ENCODE peak calls at places on chromosome 1, in seven cellular contexts. One of them, this sample, is unnamed.

GRCh38 chr1:114323959-114324825 is 170.5 kb upstream of the SYT6 start:
- DNase-seq in GM03348: peak; percentile 20
- DNase-seq in iris pigment epithelial cell: no peak
- DNase-seq in NAMALWA: no peak
- DNase-seq in ACHN: no peak
- DNase-seq in AG08396: no peak
- DNase-seq in HT1080: no peak
- DNase-seq in this sample: no peak

GRCh38 chr1:235366286-235366685 is 941 bp upstream of the TBCE start:
- DNase-seq in GM03348: no peak
- DNase-seq in iris pigment epithelial cell: no peak
- DNase-seq in NAMALWA: no peak
- DNase-seq in ACHN: no peak
- DNase-seq in AG08396: no peak
- DNase-seq in HT1080: no peak
- DNase-seq in this sample: no peak

GRCh38 chr1:67869233-67869632 is 36.0 kb upstream of the GNG12 start:
- DNase-seq in GM03348: no peak
- DNase-seq in iris pigment epithelial cell: no peak
- DNase-seq in NAMALWA: no peak
- DNase-seq in ACHN: no peak
- DNase-seq in AG08396: no peak
- DNase-seq in HT1080: no peak
- DNase-seq in this sample: no peak

GRCh38 chr1:78419309-78419708 is 71.5 kb upstream of the PTGFR start:
- DNase-seq in GM03348: peak; percentile 51
- DNase-seq in iris pigment epithelial cell: peak; percentile 48
- DNase-seq in NAMALWA: no peak
- DNase-seq in ACHN: no peak
- DNase-seq in AG08396: no peak
- DNase-seq in HT1080: no peak
- DNase-seq in this sample: no peak

GRCh38 chr1:167158813-167159275 is 61.8 kb upstream of the POU2F1 start:
- DNase-seq in GM03348: no peak
- DNase-seq in iris pigment epithelial cell: no peak
- DNase-seq in NAMALWA: no peak
- DNase-seq in ACHN: no peak
- DNase-seq in AG08396: no peak
- DNase-seq in HT1080: peak; percentile 14
- DNase-seq in this sample: no peak

GRCh38 chr1:14849038-14849437 is 250.6 kb downstream of the KAZN start:
- DNase-seq in GM03348: peak; percentile 16
- DNase-seq in iris pigment epithelial cell: no peak
- DNase-seq in NAMALWA: no peak
- DNase-seq in ACHN: no peak
- DNase-seq in AG08396: no peak
- DNase-seq in HT1080: no peak
- DNase-seq in this sample: no peak

GRCh38 chr1:244628719-244629299 is 24.1 kb upstream of the DESI2 start:
- DNase-seq in GM03348: no peak
- DNase-seq in iris pigment epithelial cell: peak; percentile 15
- DNase-seq in NAMALWA: no peak
- DNase-seq in ACHN: no peak
- DNase-seq in AG08396: no peak
- DNase-seq in HT1080: no peak
- DNase-seq in this sample: no peak

GRCh38 chr1:156537027-156537426 is 35.3 kb downstream of the IQGAP3 start:
- DNase-seq in GM03348: no peak
- DNase-seq in iris pigment epithelial cell: no peak
- DNase-seq in NAMALWA: no peak
- DNase-seq in ACHN: no peak
- DNase-seq in AG08396: no peak
- DNase-seq in HT1080: no peak
- DNase-seq in this sample: no peak

GRCh38 chr1:150973826-150974579 is 632 bp downstream of the CERS2 start:
- DNase-seq in GM03348: peak; percentile 74
- DNase-seq in iris pigment epithelial cell: no peak
- DNase-seq in NAMALWA: peak; percentile 69
- DNase-seq in ACHN: peak; percentile 42
- DNase-seq in AG08396: peak; percentile 56
- DNase-seq in HT1080: no peak
- DNase-seq in this sample: no peak

GRCh38 chr1:203133969-203134725 is 6.6 kb downstream of the ADORA1 start:
- DNase-seq in GM03348: no peak
- DNase-seq in iris pigment epithelial cell: peak; percentile 43
- DNase-seq in NAMALWA: no peak
- DNase-seq in ACHN: peak; percentile 50
- DNase-seq in AG08396: no peak
- DNase-seq in HT1080: peak; percentile 57
- DNase-seq in this sample: no peak

GRCh38 chr1:170239445-170239844 is 93.7 kb downstream of the NTMT2 start:
- DNase-seq in GM03348: peak; percentile 40
- DNase-seq in iris pigment epithelial cell: no peak
- DNase-seq in NAMALWA: no peak
- DNase-seq in ACHN: no peak
- DNase-seq in AG08396: peak; percentile 17
- DNase-seq in HT1080: no peak
- DNase-seq in this sample: no peak

GRCh38 chr1:218357893-218358232 is 12.7 kb downstream of the TGFB2 start:
- DNase-seq in GM03348: no peak
- DNase-seq in iris pigment epithelial cell: no peak
- DNase-seq in NAMALWA: no peak
- DNase-seq in ACHN: no peak
- DNase-seq in AG08396: no peak
- DNase-seq in HT1080: no peak
- DNase-seq in this sample: no peak

GRCh38 chr1:214224605-214225354 is 56.2 kb upstream of the SMYD2 start:
- DNase-seq in GM03348: peak; percentile 55
- DNase-seq in iris pigment epithelial cell: peak; percentile 51
- DNase-seq in NAMALWA: no peak
- DNase-seq in ACHN: no peak
- DNase-seq in AG08396: peak; percentile 21
- DNase-seq in HT1080: no peak
- DNase-seq in this sample: no peak

GRCh38 chr1:230069813-230070212 is 2.8 kb downstream of the GALNT2 start:
- DNase-seq in GM03348: no peak
- DNase-seq in iris pigment epithelial cell: no peak
- DNase-seq in NAMALWA: no peak
- DNase-seq in ACHN: no peak
- DNase-seq in AG08396: no peak
- DNase-seq in HT1080: no peak
- DNase-seq in this sample: no peak

This sample was measured in NCI-H187 treated with DMSO at 0.1 percent for 48 hours.